ENCODE peak calls at places on chromosomes 16 and 17, in nine cellular contexts. B, U, R, E, G, H, C, L and D are unnamed samples.

GRCh38 chr16:1159973-1160772 is 7.3 kb downstream of the CACNA1H start:
- DNase-seq in L (peak), H (no peak), E (peak), C (peak), G (no peak), R (no peak), B (peak), U (no peak), D (no peak)

GRCh38 chr17:60086822-60087591 is 8.3 kb upstream of the HEATR6 start:
- DNase-seq in E (no peak), U (no peak), H (no peak), L (no peak), B (no peak), R (no peak), C (no peak), G (no peak), D (no peak)

GRCh38 chr17:35875439-35876139 is 4.6 kb downstream of the CCL5 start:
- DNase-seq in U (no peak), G (no peak), H (no peak), R (no peak), C (no peak), B (no peak), L (no peak), E (no peak), D (peak)

GRCh38 chr17:32586666-32587065 is 99.9 kb downstream of the CDK5R1 start:
- DNase-seq in R (no peak), H (no peak), C (no peak), E (no peak), G (no peak), U (no peak), B (no peak), L (no peak), D (no peak)

GRCh38 chr17:3723188-3723555 is 531 bp upstream of the HASPIN start:
- DNase-seq in H (no peak), G (no peak), E (no peak), C (no peak), U (no peak), L (no peak), B (no peak), R (no peak), D (no peak)

GRCh38 chr17:40251576-40251975 is 32.5 kb downstream of the WIPF2 start:
- DNase-seq in R (no peak), U (no peak), L (no peak), G (no peak), B (no peak), H (no peak), C (no peak), E (no peak), D (no peak)

GRCh38 chr17:2977157-2977556 is 86.2 kb downstream of the OR1D5 start:
- DNase-seq in U (no peak), B (no peak), C (no peak), E (no peak), L (no peak), H (no peak), R (no peak), G (no peak), D (no peak)

GRCh38 chr16:63187638-63188037 is 1151.4 kb upstream of the CDH8 start:
- DNase-seq in H (no peak), C (peak), U (no peak), E (no peak), G (no peak), B (no peak), L (no peak), R (no peak), D (no peak)

GRCh38 chr17:65170839-65171238 is 33.7 kb downstream of the RGS9 start:
- DNase-seq in U (no peak), R (peak), H (no peak), L (peak), B (no peak), E (no peak), C (no peak), G (peak), D (no peak)

GRCh38 chr17:885971-886571 is 93.5 kb downstream of the NXN start:
- DNase-seq in E (no peak), H (no peak), L (peak), B (no peak), C (no peak), U (no peak), R (no peak), G (no peak), D (no peak)

GRCh38 chr17:68775338-68775737 is 174.2 kb upstream of the FAM20A start:
- DNase-seq in B (no peak), L (no peak), U (no peak), E (no peak), C (no peak), G (no peak), R (no peak), H (no peak), D (no peak)

GRCh38 chr17:75970011-75970523 is 8.9 kb downstream of the ACOX1 start:
- DNase-seq in U (no peak), L (no peak), B (no peak), E (no peak), G (no peak), C (no peak), R (no peak), H (no peak), D (no peak)

GRCh38 chr16:69105501-69106361 is at the start of gene HAS3:
- DNase-seq in R (peak), E (peak), C (peak), U (no peak), H (no peak), L (peak), B (peak), G (peak), D (no peak)

GRCh38 chr17:975321-975982 is 4.1 kb downstream of the NXN start:
- DNase-seq in H (no peak), B (no peak), U (no peak), L (no peak), G (no peak), E (no peak), C (no peak), R (no peak), D (no peak)

GRCh38 chr17:2996208-2996855 is 67.1 kb downstream of the OR1D5 start:
- DNase-seq in B (no peak), L (no peak), U (no peak), C (peak), E (no peak), H (no peak), G (no peak), R (no peak), D (no peak)

GRCh38 chr17:7438050-7438614 is 1.2 kb upstream of the FGF11 start:
- DNase-seq in E (no peak), B (no peak), H (peak), G (no peak), L (peak), C (peak), U (peak), R (no peak), D (peak)

GRCh38 chr17:17983376-17983775 is 10.7 kb downstream of the DRC3 start:
- DNase-seq in C (no peak), B (no peak), H (no peak), U (no peak), E (no peak), G (no peak), L (no peak), R (no peak), D (no peak)

GRCh38 chr17:50240876-50241275 is 33.4 kb upstream of the TMEM92 start:
- DNase-seq in L (no peak), G (no peak), H (no peak), R (no peak), B (no peak), E (no peak), C (no peak), U (no peak), D (no peak)

GRCh38 chr17:75785016-75785769 is 587 bp downstream of the UNK start:
- DNase-seq in E (no peak), B (no peak), H (no peak), G (peak), L (peak), C (peak), U (peak), R (peak), D (peak)

GRCh38 chr16:75062944-75063444 is 53.6 kb downstream of the LDHD start:
- DNase-seq in R (no peak), G (no peak), H (no peak), L (no peak), C (no peak), B (no peak), E (no peak), U (no peak), D (no peak)

GRCh38 chr17:17818088-17818526 is 18.7 kb downstream of the SREBF1 start:
- DNase-seq in R (no peak), U (no peak), B (no peak), L (no peak), H (no peak), C (no peak), E (no peak), G (no peak), D (no peak)

GRCh38 chr17:7325031-7325528 is 4.1 kb downstream of the NEURL4 start:
- DNase-seq in H (no peak), C (no peak), L (no peak), E (no peak), R (no peak), G (no peak), U (no peak), B (no peak), D (no peak)

GRCh38 chr17:49197346-49197998 is 12.9 kb downstream of the GNGT2 start:
- DNase-seq in H (no peak), L (no peak), E (no peak), C (no peak), G (no peak), U (no peak), B (no peak), R (no peak), D (no peak)

GRCh38 chr17:36850794-36851193 is 86.5 kb upstream of the LHX1 start:
- DNase-seq in H (no peak), E (no peak), G (no peak), R (no peak), U (no peak), L (no peak), B (no peak), C (no peak), D (no peak)

GRCh38 chr17:17880577-17881196 is 43.9 kb upstream of the SREBF1 start:
- DNase-seq in L (no peak), U (no peak), H (no peak), E (no peak), R (no peak), C (no peak), G (no peak), B (no peak), D (no peak)